ENCODE peak calls at places on chromosomes 7 and 10, in four cellular contexts. One of them, this sample, is unnamed.

GRCh38 chr10:94279835-94280709 is 82.7 kb downstream of the NOC3L start:
- DNase-seq in activated CD8-positive, alpha-beta memory T cell treated with anti-CD3 and anti-CD28 coated beads for 1 hour: peak
- DNase-seq in AML-193: peak
- DNase-seq in vagina: no peak
- DNase-seq in this sample: peak

GRCh38 chr10:35848412-35848811 is 206.3 kb upstream of the FZD8 start:
- DNase-seq in activated CD8-positive, alpha-beta memory T cell treated with anti-CD3 and anti-CD28 coated beads for 1 hour: no peak
- DNase-seq in AML-193: no peak
- DNase-seq in vagina: no peak
- DNase-seq in this sample: no peak

GRCh38 chr10:74344306-74344705 is 193.3 kb downstream of the ADK start:
- DNase-seq in activated CD8-positive, alpha-beta memory T cell treated with anti-CD3 and anti-CD28 coated beads for 1 hour: no peak
- DNase-seq in vagina: no peak
- DNase-seq in AML-193: no peak
- DNase-seq in this sample: no peak

GRCh38 chr10:81018898-81019890 is 481.5 kb downstream of the SH2D4B start:
- DNase-seq in activated CD8-positive, alpha-beta memory T cell treated with anti-CD3 and anti-CD28 coated beads for 1 hour: no peak
- DNase-seq in vagina: no peak
- DNase-seq in AML-193: peak
- DNase-seq in this sample: no peak

GRCh38 chr7:50505553-50505952 is 55.4 kb upstream of the FIGNL1 start:
- DNase-seq in AML-193: no peak
- DNase-seq in vagina: no peak
- DNase-seq in activated CD8-positive, alpha-beta memory T cell treated with anti-CD3 and anti-CD28 coated beads for 1 hour: no peak
- DNase-seq in this sample: no peak

GRCh38 chr10:78331391-78331922 is 297.8 kb downstream of the RPS24 start:
- DNase-seq in activated CD8-positive, alpha-beta memory T cell treated with anti-CD3 and anti-CD28 coated beads for 1 hour: no peak
- DNase-seq in vagina: peak
- DNase-seq in AML-193: no peak
- DNase-seq in this sample: no peak

GRCh38 chr10:110644598-110645462 is 694 bp downstream of the RBM20 start:
- DNase-seq in activated CD8-positive, alpha-beta memory T cell treated with anti-CD3 and anti-CD28 coated beads for 1 hour: no peak
- DNase-seq in AML-193: no peak
- DNase-seq in vagina: no peak
- DNase-seq in this sample: no peak

GRCh38 chr10:107814865-107815487 is 650.5 kb upstream of the SORCS1 start:
- DNase-seq in AML-193: peak
- DNase-seq in activated CD8-positive, alpha-beta memory T cell treated with anti-CD3 and anti-CD28 coated beads for 1 hour: no peak
- DNase-seq in vagina: no peak
- DNase-seq in this sample: peak

GRCh38 chr7:114931656-114932011 is 9.7 kb downstream of the MDFIC start:
- DNase-seq in AML-193: no peak
- DNase-seq in vagina: no peak
- DNase-seq in activated CD8-positive, alpha-beta memory T cell treated with anti-CD3 and anti-CD28 coated beads for 1 hour: no peak
- DNase-seq in this sample: no peak

GRCh38 chr7:27677912-27678612 is 15.4 kb upstream of the HIBADH start:
- DNase-seq in AML-193: no peak
- DNase-seq in vagina: no peak
- DNase-seq in activated CD8-positive, alpha-beta memory T cell treated with anti-CD3 and anti-CD28 coated beads for 1 hour: no peak
- DNase-seq in this sample: no peak

GRCh38 chr10:121088524-121088923 is 237.4 kb downstream of the WDR11 start:
- DNase-seq in vagina: no peak
- DNase-seq in activated CD8-positive, alpha-beta memory T cell treated with anti-CD3 and anti-CD28 coated beads for 1 hour: no peak
- DNase-seq in AML-193: no peak
- DNase-seq in this sample: no peak

GRCh38 chr10:97468162-97468561 is 22.2 kb downstream of the ZDHHC16 start:
- DNase-seq in activated CD8-positive, alpha-beta memory T cell treated with anti-CD3 and anti-CD28 coated beads for 1 hour: no peak
- DNase-seq in vagina: no peak
- DNase-seq in AML-193: no peak
- DNase-seq in this sample: no peak

GRCh38 chr7:43630466-43630865 is 47.6 kb downstream of the STK17A start:
- DNase-seq in activated CD8-positive, alpha-beta memory T cell treated with anti-CD3 and anti-CD28 coated beads for 1 hour: no peak
- DNase-seq in AML-193: peak
- DNase-seq in vagina: no peak
- DNase-seq in this sample: no peak

GRCh38 chr10:124630551-124630950 is 113.6 kb downstream of the FAM53B start:
- DNase-seq in AML-193: no peak
- DNase-seq in vagina: no peak
- DNase-seq in activated CD8-positive, alpha-beta memory T cell treated with anti-CD3 and anti-CD28 coated beads for 1 hour: no peak
- DNase-seq in this sample: no peak

GRCh38 chr7:150631084-150631824 is 931 bp downstream of the GIMAP6 start:
- DNase-seq in vagina: no peak
- DNase-seq in AML-193: no peak
- DNase-seq in activated CD8-positive, alpha-beta memory T cell treated with anti-CD3 and anti-CD28 coated beads for 1 hour: no peak
- DNase-seq in this sample: no peak

GRCh38 chr10:88728107-88728763 is 22.2 kb downstream of the LIPK start:
- DNase-seq in vagina: no peak
- DNase-seq in activated CD8-positive, alpha-beta memory T cell treated with anti-CD3 and anti-CD28 coated beads for 1 hour: no peak
- DNase-seq in AML-193: peak
- DNase-seq in this sample: no peak

GRCh38 chr10:86970152-86970886 is 2.0 kb downstream of the ADIRF start:
- DNase-seq in AML-193: no peak
- DNase-seq in activated CD8-positive, alpha-beta memory T cell treated with anti-CD3 and anti-CD28 coated beads for 1 hour: no peak
- DNase-seq in vagina: peak
- DNase-seq in this sample: no peak

GRCh38 chr7:55109384-55110167 is 90.8 kb downstream of the EGFR start:
- DNase-seq in AML-193: no peak
- DNase-seq in activated CD8-positive, alpha-beta memory T cell treated with anti-CD3 and anti-CD28 coated beads for 1 hour: no peak
- DNase-seq in vagina: no peak
- DNase-seq in this sample: no peak

GRCh38 chr10:13924020-13924725 is 337.4 kb downstream of the PRPF18 start:
- DNase-seq in AML-193: no peak
- DNase-seq in activated CD8-positive, alpha-beta memory T cell treated with anti-CD3 and anti-CD28 coated beads for 1 hour: no peak
- DNase-seq in vagina: no peak
- DNase-seq in this sample: no peak

GRCh38 chr10:110834622-110835219 is 37.0 kb upstream of the PDCD4 start:
- DNase-seq in vagina: no peak
- DNase-seq in AML-193: no peak
- DNase-seq in activated CD8-positive, alpha-beta memory T cell treated with anti-CD3 and anti-CD28 coated beads for 1 hour: no peak
- DNase-seq in this sample: no peak

GRCh38 chr7:127154958-127155357 is 97.8 kb downstream of the GRM8 start:
- DNase-seq in vagina: no peak
- DNase-seq in AML-193: no peak
- DNase-seq in activated CD8-positive, alpha-beta memory T cell treated with anti-CD3 and anti-CD28 coated beads for 1 hour: no peak
- DNase-seq in this sample: no peak

GRCh38 chr7:27647052-27647451 is 15.6 kb downstream of the HIBADH start:
- DNase-seq in vagina: no peak
- DNase-seq in AML-193: no peak
- DNase-seq in activated CD8-positive, alpha-beta memory T cell treated with anti-CD3 and anti-CD28 coated beads for 1 hour: no peak
- DNase-seq in this sample: no peak

GRCh38 chr7:17009007-17009719 is 127.4 kb upstream of the AGR3 start:
- DNase-seq in vagina: no peak
- DNase-seq in activated CD8-positive, alpha-beta memory T cell treated with anti-CD3 and anti-CD28 coated beads for 1 hour: no peak
- DNase-seq in AML-193: peak
- DNase-seq in this sample: no peak

GRCh38 chr10:14358886-14359573 is 28.3 kb upstream of the FRMD4A start:
- DNase-seq in vagina: peak
- DNase-seq in AML-193: no peak
- DNase-seq in activated CD8-positive, alpha-beta memory T cell treated with anti-CD3 and anti-CD28 coated beads for 1 hour: no peak
- DNase-seq in this sample: no peak

GRCh38 chr10:132517951-132518521 is 19.6 kb upstream of the INPP5A start:
- DNase-seq in AML-193: no peak
- DNase-seq in activated CD8-positive, alpha-beta memory T cell treated with anti-CD3 and anti-CD28 coated beads for 1 hour: no peak
- DNase-seq in vagina: no peak
- DNase-seq in this sample: no peak

GRCh38 chr7:110557136-110557535 is 533.8 kb upstream of the LRRN3 start:
- DNase-seq in activated CD8-positive, alpha-beta memory T cell treated with anti-CD3 and anti-CD28 coated beads for 1 hour: no peak
- DNase-seq in AML-193: no peak
- DNase-seq in vagina: no peak
- DNase-seq in this sample: no peak

GRCh38 chr10:88064608-88065383 is 201.4 kb downstream of the PTEN start:
- DNase-seq in vagina: no peak
- DNase-seq in activated CD8-positive, alpha-beta memory T cell treated with anti-CD3 and anti-CD28 coated beads for 1 hour: no peak
- DNase-seq in AML-193: peak
- DNase-seq in this sample: no peak

GRCh38 chr7:102840404-102840803 is 72.4 kb upstream of the LRRC17 start:
- DNase-seq in activated CD8-positive, alpha-beta memory T cell treated with anti-CD3 and anti-CD28 coated beads for 1 hour: no peak
- DNase-seq in vagina: no peak
- DNase-seq in AML-193: no peak
- DNase-seq in this sample: no peak

GRCh38 chr7:106465704-106466468 is 181.1 kb upstream of the NAMPT start:
- DNase-seq in activated CD8-positive, alpha-beta memory T cell treated with anti-CD3 and anti-CD28 coated beads for 1 hour: no peak
- DNase-seq in AML-193: no peak
- DNase-seq in vagina: no peak
- DNase-seq in this sample: no peak

GRCh38 chr7:39946693-39947092 is 3.4 kb upstream of the CDK13 start:
- DNase-seq in AML-193: no peak
- DNase-seq in vagina: no peak
- DNase-seq in activated CD8-positive, alpha-beta memory T cell treated with anti-CD3 and anti-CD28 coated beads for 1 hour: no peak
- DNase-seq in this sample: no peak

GRCh38 chr7:141785711-141786552 is 4.1 kb upstream of the TAS2R5 start:
- DNase-seq in AML-193: peak
- DNase-seq in vagina: no peak
- DNase-seq in activated CD8-positive, alpha-beta memory T cell treated with anti-CD3 and anti-CD28 coated beads for 1 hour: no peak
- DNase-seq in this sample: no peak

GRCh38 chr10:79178614-79179403 is 110.0 kb downstream of the ZMIZ1 start:
- DNase-seq in AML-193: no peak
- DNase-seq in activated CD8-positive, alpha-beta memory T cell treated with anti-CD3 and anti-CD28 coated beads for 1 hour: no peak
- DNase-seq in vagina: no peak
- DNase-seq in this sample: no peak

GRCh38 chr10:112115781-112116385 is 67.7 kb downstream of the GPAM start:
- DNase-seq in activated CD8-positive, alpha-beta memory T cell treated with anti-CD3 and anti-CD28 coated beads for 1 hour: no peak
- DNase-seq in AML-193: peak
- DNase-seq in vagina: no peak
- DNase-seq in this sample: peak

GRCh38 chr7:23012797-23013714 is 874 bp downstream of the HYCC1 start:
- DNase-seq in AML-193: peak
- DNase-seq in activated CD8-positive, alpha-beta memory T cell treated with anti-CD3 and anti-CD28 coated beads for 1 hour: no peak
- DNase-seq in vagina: no peak
- DNase-seq in this sample: peak

GRCh38 chr7:39761435-39761834 is 138.1 kb downstream of the RALA start:
- DNase-seq in activated CD8-positive, alpha-beta memory T cell treated with anti-CD3 and anti-CD28 coated beads for 1 hour: no peak
- DNase-seq in vagina: no peak
- DNase-seq in AML-193: no peak
- DNase-seq in this sample: no peak

This sample was measured in memory B cell.